ENCODE peak calls at places on chromosomes 12 and 14, in ten cellular contexts. K is heart left ventricle; C is mammary epithelial cell; Z is IMR-90; G is SK-N-SH; A is HepG2; W is effector memory CD4-positive, alpha-beta T cell; E is uterus; N is left ventricle myocardium inferior; S is tibial nerve. X is an unnamed sample. For H3K4me1, the result is how much of the 10 kb centered on the place peaks cover.

GRCh38 chr12:20268771-20269170 is 99.6 kb upstream of the PDE3A start:
- DNase-seq in Z (no peak), N (no peak), S (no peak), K (no peak), C (no peak), W (no peak), A (no peak), E (no peak), G (no peak), X (no peak)

GRCh38 chr12:59182191-59182590 is 261.9 kb upstream of the LRIG3 start:
- DNase-seq in Z (no peak), N (no peak), S (no peak), C (peak), W (no peak), G (no peak), A (no peak), K (no peak), E (no peak), X (no peak)

GRCh38 chr12:131828671-131829350 is 618 bp downstream of the MMP17 start:
- DNase-seq in C (peak), Z (no peak), S (no peak), G (peak), A (no peak), N (no peak), K (no peak), E (no peak), W (no peak), X (peak)

GRCh38 chr14:65164068-65164824 is 61.9 kb upstream of the MAX start:
- DNase-seq in G (peak), W (no peak), A (peak), N (no peak), E (no peak), Z (peak), K (no peak), C (no peak), S (peak), X (no peak)

GRCh38 chr12:75317784-75318183 is 12.3 kb downstream of the CAPS2 start:
- DNase-seq in N (no peak), S (no peak), W (no peak), E (no peak), K (no peak), A (no peak), C (no peak), Z (no peak), G (no peak), X (no peak)

GRCh38 chr12:101590383-101590782 is 4.4 kb upstream of the MYBPC1 start:
- DNase-seq in G (no peak), E (no peak), W (no peak), N (no peak), C (no peak), A (no peak), K (no peak), S (no peak), Z (no peak), X (no peak)

GRCh38 chr12:67034110-67034879 is 234.9 kb upstream of the CAND1 start:
- DNase-seq in E (no peak), W (no peak), A (no peak), G (no peak), C (peak), K (no peak), N (no peak), S (no peak), Z (peak), X (no peak)

GRCh38 chr12:95463019-95463418 is 10.9 kb upstream of the METAP2 start:
- DNase-seq in E (no peak), C (no peak), Z (no peak), G (no peak), S (no peak), W (no peak), N (no peak), K (no peak), A (no peak), X (no peak)

GRCh38 chr14:71206766-71207371 is 299.6 kb downstream of the PCNX1 start:
- DNase-seq in W (no peak), A (no peak), E (peak), N (peak), G (peak), K (no peak), S (no peak), C (peak), Z (peak), X (no peak)

GRCh38 chr14:104680056-104680805 is 9.2 kb upstream of the INF2 start:
- DNase-seq in K (peak), A (no peak), N (peak), W (no peak), C (peak), E (peak), G (no peak), S (no peak), Z (peak), X (peak)

GRCh38 chr14:54782803-54783659 is 119.6 kb downstream of the GCH1 start:
- DNase-seq in S (no peak), C (no peak), N (no peak), E (no peak), A (peak), K (no peak), G (no peak), W (no peak), Z (no peak), X (no peak)

GRCh38 chr12:133174901-133175300 is 6.4 kb upstream of the ZNF268 start:
- DNase-seq in K (no peak), E (no peak), N (no peak), G (no peak), C (no peak), A (no peak), W (no peak), S (no peak), Z (no peak), X (no peak)

GRCh38 chr14:100383727-100384158 is 60.6 kb downstream of the SLC25A47 start:
- DNase-seq in G (peak), W (peak), N (peak), C (peak), A (peak), K (peak), Z (peak), E (peak), S (peak), X (peak)

GRCh38 chr14:36055681-36056225 is 120.8 kb downstream of the PTCSC3 start:
- DNase-seq in Z (no peak), S (no peak), K (no peak), N (no peak), A (no peak), C (no peak), E (no peak), G (no peak), W (no peak), X (no peak)

GRCh38 chr14:105852378-105853088 is 326.1 kb downstream of the TMEM121 start:
- DNase-seq in A (no peak), E (no peak), K (peak), C (no peak), G (peak), Z (no peak), W (no peak), S (no peak), N (no peak), X (no peak)

GRCh38 chr14:103073876-103074698 is 9.9 kb upstream of the LBHD2 start:
- DNase-seq in C (no peak), G (peak), N (peak), S (no peak), A (no peak), K (peak), Z (no peak), W (no peak), E (no peak), X (no peak)

GRCh38 chr12:107103516-107103915 is 10.2 kb upstream of the CRY1 start:
- DNase-seq in W (no peak), N (no peak), E (no peak), K (no peak), C (no peak), G (no peak), Z (no peak), A (no peak), S (no peak), X (no peak)

GRCh38 chr12:53486730-53487487 is 12.3 kb downstream of the MAP3K12 start:
- DNase-seq in A (no peak), E (no peak), S (no peak), N (no peak), G (no peak), K (no peak), W (no peak), C (no peak), Z (no peak), X (peak)

GRCh38 chr12:1034726-1035457 is 43.9 kb downstream of the ERC1 start:
- DNase-seq in Z (no peak), E (no peak), C (no peak), K (no peak), N (no peak), W (no peak), A (no peak), G (no peak), S (no peak), X (no peak)
- H3K4me1 ChIP-seq in Z (under half), E (under half), C (under half), K (under half), N (under half), W (under half), A (under half), G (under half), S (under half), X (under half)

DNA sequence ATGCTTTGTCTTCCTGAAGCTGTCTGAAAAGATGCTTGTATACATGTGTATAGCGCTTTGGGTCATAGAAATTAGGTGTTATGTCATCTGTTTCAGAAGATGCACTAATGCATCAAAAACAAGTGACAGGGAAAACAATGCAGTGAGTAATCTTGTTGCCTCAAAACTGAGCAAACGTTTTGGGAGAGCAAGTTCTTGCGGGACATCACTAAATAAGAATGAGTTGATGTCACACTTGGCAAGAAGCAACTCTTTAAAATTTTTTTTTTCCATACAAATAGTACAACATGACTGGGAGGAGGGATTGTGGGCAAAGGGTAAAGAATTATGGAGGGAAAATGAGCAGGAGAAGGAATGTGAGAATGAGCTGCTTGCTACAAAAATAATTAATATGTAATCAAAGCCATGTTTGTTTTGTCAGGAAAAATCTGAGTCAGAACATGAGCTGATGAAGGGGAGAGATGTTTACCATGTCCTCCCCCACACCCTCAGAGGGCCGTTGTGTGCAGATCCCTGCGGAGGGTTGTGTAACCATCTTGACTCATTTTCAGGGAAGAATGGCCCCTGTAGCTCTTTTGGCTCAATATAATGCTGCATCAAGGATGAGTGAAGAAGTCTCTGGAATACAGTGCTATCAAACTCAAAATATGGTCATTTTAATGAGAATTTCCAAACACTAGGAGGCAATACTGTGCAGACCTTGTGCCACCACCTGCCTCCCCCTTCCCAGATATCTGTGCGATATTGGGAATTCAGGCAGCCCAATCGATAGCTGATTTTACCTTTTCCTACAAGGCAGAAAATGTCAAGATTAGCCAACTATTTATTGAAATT is 41.4 kb downstream of the BORCS5 start:
- DNase-seq in Z (peak), A (peak), K (no peak), W (no peak), C (peak), E (peak), N (peak), G (no peak), S (peak), X (peak)
- H3K4me3 ChIP-seq in Z (no peak), A (no peak), K (no peak), W (no peak), C (no peak), E (no peak), N (no peak), G (peak), S (no peak), X (no peak)

DNA sequence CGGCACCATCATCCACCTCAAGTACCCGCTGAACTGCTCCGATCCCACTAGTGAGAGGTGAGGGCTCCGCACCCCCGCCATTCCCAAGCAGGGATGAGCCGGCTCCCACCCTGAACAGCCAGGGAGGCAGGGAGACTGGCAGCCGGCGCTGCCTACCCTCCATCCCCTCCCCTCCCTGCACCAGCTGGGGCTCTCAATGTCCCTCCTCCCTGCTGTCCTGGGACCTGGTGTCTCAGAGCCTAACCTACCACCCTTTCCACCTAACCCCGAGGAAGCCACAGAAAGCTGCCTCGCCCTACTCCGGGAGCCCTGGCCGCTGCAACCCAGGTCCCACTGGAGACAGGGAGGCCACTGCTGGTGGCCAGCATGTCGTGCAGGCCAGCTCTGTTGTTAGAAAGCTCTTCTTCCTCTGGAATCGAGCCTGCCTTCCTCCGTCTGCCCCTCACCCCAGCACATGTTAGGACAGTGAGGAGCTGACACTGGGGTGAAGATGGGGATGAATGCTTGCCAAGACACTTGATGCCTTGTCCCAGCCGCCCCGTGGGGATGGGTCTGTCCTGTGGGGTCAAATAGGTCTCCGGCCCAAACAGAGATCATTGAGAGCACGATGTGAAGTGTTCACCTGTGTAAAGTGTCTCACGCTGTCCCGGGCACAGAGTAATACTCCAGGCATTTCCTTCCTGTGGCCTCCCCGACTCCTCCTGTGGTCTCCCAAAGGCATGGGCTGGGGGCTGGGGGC is 1.1 kb downstream of the PTPN6 start:
- DNase-seq in N (peak), C (no peak), K (no peak), E (no peak), W (no peak), G (peak), Z (no peak), A (no peak), S (no peak), X (peak)
- H3K4me1 ChIP-seq in N (under half), C (under half), K (under half), E (under half), W (half or more), G (under half), Z (under half), A (under half), S (under half), X (under half)

GRCh38 chr12:26195641-26196423 is 459 bp downstream of the SSPN start:
- DNase-seq in A (no peak), Z (peak), G (peak), E (peak), K (peak), S (peak), N (peak), W (no peak), C (peak), X (peak)

GRCh38 chr12:26198742-26199141 is 3.4 kb downstream of the SSPN start:
- DNase-seq in K (no peak), G (no peak), W (no peak), N (peak), S (no peak), Z (peak), C (peak), A (no peak), E (peak), X (peak)

GRCh38 chr12:26197832-26198231 is 2.5 kb downstream of the SSPN start:
- DNase-seq in Z (no peak), C (no peak), K (no peak), S (no peak), N (no peak), W (no peak), G (peak), A (no peak), E (no peak), X (no peak)

GRCh38 chr12:26195250-26195640 is at the start of gene SSPN:
- DNase-seq in A (no peak), C (peak), Z (peak), E (peak), N (peak), K (peak), G (peak), S (peak), W (no peak), X (peak)

GRCh38 chr12:26196424-26196722 is 1.0 kb downstream of the SSPN start:
- DNase-seq in N (no peak), G (peak), W (no peak), E (no peak), S (no peak), K (no peak), C (peak), Z (peak), A (no peak), X (peak)
- H3K4me3 ChIP-seq in N (peak), G (peak), W (no peak), E (peak), S (peak), K (peak), C (no peak), Z (peak), A (no peak), X (peak)

GRCh38 chr12:6233121-6233971 is 33.1 kb downstream of the CD9 start:
- DNase-seq in E (no peak), A (no peak), K (no peak), Z (no peak), N (no peak), S (no peak), G (no peak), W (no peak), C (no peak), X (peak)
- H3K4me1 ChIP-seq in E (under half), A (half or more), K (half or more), Z (under half), N (half or more), S (half or more), G (half or more), W (under half), C (under half), X (half or more)

X was measured in psoas muscle.